ENCODE peak calls at places on chromosomes 3 and 15, in nine cellular contexts. I is WTC11; L is astrocyte of the spinal cord; B is left lung; Q is activated CD8-positive, alpha-beta memory T cell treated with anti-CD3 and anti-CD28 coated beads for 24 hours; S is left ventricle myocardium superior; Y is germinal center; J is DMS79; V is Peyer's patch. Z is an unnamed sample.

GRCh38 chr15:101795455-101795854 is 7.9 kb upstream of the OR4F6 start:
- DNase-seq in Q (no peak), Y (no peak), I (no peak), L (peak; percentile 73), V (no peak), J (no peak), S (no peak), B (no peak), Z (peak; percentile 44)

GRCh38 chr3:50347187-50347813 is 1.8 kb upstream of the ZMYND10 start:
- DNase-seq in L (peak; percentile 72), V (peak; percentile 85), I (peak; percentile 68), S (peak; percentile 77), Q (peak; percentile 86), Y (peak; percentile 75), B (no peak), J (peak; percentile 42), Z (peak; percentile 80)

GRCh38 chr3:197124713-197125112 is 95.1 kb upstream of the MELTF start:
- DNase-seq in Y (no peak), S (no peak), I (no peak), Q (no peak), V (no peak), L (no peak), J (no peak), B (no peak), Z (peak; percentile 42)

GRCh38 chr3:102181202-102181920 is 253.5 kb upstream of the ZPLD1 start:
- DNase-seq in S (no peak), J (no peak), B (no peak), Q (no peak), V (no peak), L (peak; percentile 91), I (no peak), Y (no peak), Z (peak; percentile 90)

GRCh38 chr3:127386490-127386889 is 98.6 kb upstream of the PRR20G start:
- DNase-seq in J (no peak), V (no peak), Y (no peak), Q (no peak), L (no peak), I (no peak), B (no peak), S (no peak), Z (no peak)

GRCh38 chr3:192079098-192079497 is 618.1 kb downstream of the PYDC2 start:
- DNase-seq in L (no peak), Q (no peak), J (no peak), Y (no peak), V (no peak), B (no peak), S (no peak), I (no peak), Z (no peak)

GRCh38 chr3:107745354-107745753 is 222.6 kb downstream of the BBX start:
- DNase-seq in Q (no peak), J (no peak), I (no peak), Y (no peak), V (no peak), L (no peak), S (no peak), B (no peak), Z (no peak)

GRCh38 chr3:111903067-111903511 is 44.0 kb downstream of the PHLDB2 start:
- DNase-seq in B (no peak), J (no peak), Y (no peak), V (no peak), L (peak; percentile 84), Q (no peak), S (no peak), I (no peak), Z (peak; percentile 82)

GRCh38 chr3:107775958-107776357 is 253.2 kb downstream of the BBX start:
- DNase-seq in B (no peak), J (no peak), S (no peak), Q (no peak), L (no peak), I (no peak), Y (no peak), V (no peak), Z (no peak)

GRCh38 chr15:25245801-25246622 is 192.8 kb downstream of the UBE3A start:
- DNase-seq in L (no peak), J (no peak), S (peak; percentile 12), B (peak; percentile 73), Q (peak; percentile 32), V (peak; percentile 25), I (peak; percentile 1), Y (no peak), Z (no peak)

GRCh38 chr15:101675015-101675414 is 22.8 kb upstream of the TM2D3 start:
- DNase-seq in J (no peak), B (no peak), L (peak; percentile 80), S (no peak), V (no peak), Y (no peak), I (no peak), Q (no peak), Z (peak; percentile 64)

GRCh38 chr15:39555885-39556284 is 25.0 kb upstream of the THBS1 start:
- DNase-seq in V (no peak), S (no peak), Q (no peak), I (no peak), L (no peak), B (no peak), Y (no peak), J (no peak), Z (peak; percentile 25)

GRCh38 chr3:56811545-56812202 is 9.9 kb upstream of the ARHGEF3 start:
- DNase-seq in Y (no peak), Q (no peak), B (no peak), I (no peak), L (no peak), V (no peak), J (no peak), S (no peak), Z (no peak)

GRCh38 chr3:46624976-46625490 is 12.7 kb downstream of the FAM240A start:
- DNase-seq in Y (no peak), B (no peak), V (no peak), Q (no peak), L (no peak), I (no peak), J (no peak), S (no peak), Z (no peak)

GRCh38 chr3:47594792-47595191 is 16.1 kb upstream of the CSPG5 start:
- DNase-seq in J (no peak), S (no peak), B (no peak), Y (no peak), V (no peak), Q (no peak), L (no peak), I (no peak), Z (no peak)

GRCh38 chr15:90031231-90031791 is 30.2 kb downstream of the ZNF710 start:
- DNase-seq in V (peak; percentile 48), Y (peak; percentile 55), B (no peak), S (no peak), J (no peak), Q (no peak), I (no peak), L (peak; percentile 48), Z (peak; percentile 59)

GRCh38 chr3:147360936-147361670 is 45.2 kb downstream of the ZIC4 start:
- DNase-seq in J (no peak), S (no peak), Q (no peak), L (peak; percentile 43), V (no peak), I (peak; percentile 57), B (no peak), Y (no peak), Z (no peak)